ENCODE peak calls at places on chromosomes 11 and 22, in six cellular contexts. L, X, O, A, S and W are unnamed samples.

GRCh38 chr11:95108159-95108611 is 18.5 kb downstream of the ENDOD1 start:
- DNase-seq in A (no peak), X (no peak), S (no peak), O (no peak), L (peak), W (no peak)

GRCh38 chr22:43182118-43182517 is 4.8 kb downstream of the TTLL12 start:
- DNase-seq in X (no peak), A (no peak), L (no peak), S (no peak), O (no peak), W (no peak)

GRCh38 chr22:37095113-37095512 is 14.4 kb downstream of the TMPRSS6 start:
- DNase-seq in A (no peak), S (no peak), L (no peak), O (no peak), X (peak), W (no peak)

GRCh38 chr22:19179472-19180048 is 1.0 kb upstream of the SLC25A1 start:
- DNase-seq in O (peak), L (peak), S (peak), A (peak), X (peak), W (peak)

GRCh38 chr11:63839508-63840355 is 822 bp downstream of the MARK2 start:
- DNase-seq in A (no peak), X (peak), O (peak), S (peak), L (peak), W (no peak)

GRCh38 chr11:75035911-75036536 is 47.3 kb downstream of the NEU3 start:
- DNase-seq in A (no peak), L (no peak), S (no peak), X (no peak), O (peak), W (no peak)

GRCh38 chr22:44437493-44438015 is 60.5 kb downstream of the RTL6 start:
- DNase-seq in L (no peak), O (no peak), A (no peak), S (no peak), X (no peak), W (no peak)

GRCh38 chr11:39732002-39732401 is 1727.5 kb downstream of the LRRC4C start:
- DNase-seq in S (no peak), L (no peak), O (no peak), A (no peak), X (no peak), W (no peak)

GRCh38 chr11:110100476-110101240 is 7.5 kb downstream of the ZC3H12C start:
- DNase-seq in A (no peak), L (no peak), O (no peak), X (no peak), S (no peak), W (no peak)

GRCh38 chr11:12625438-12626071 is 48.7 kb upstream of the TEAD1 start:
- DNase-seq in S (no peak), X (no peak), A (no peak), L (no peak), O (no peak), W (no peak)

GRCh38 chr22:30187726-30188407 is 58.7 kb downstream of the LIF start:
- DNase-seq in O (no peak), X (no peak), S (no peak), L (no peak), A (no peak), W (no peak)

GRCh38 chr11:72781063-72781312 is 12.9 kb downstream of the STARD10 start:
- DNase-seq in L (no peak), S (no peak), A (no peak), X (no peak), O (no peak), W (no peak)

GRCh38 chr11:73612601-73613137 is 14.8 kb upstream of the FAM168A start:
- DNase-seq in A (no peak), L (no peak), O (no peak), X (no peak), S (no peak), W (no peak)

GRCh38 chr11:28871090-28871489 is 762.9 kb downstream of the METTL15 start:
- DNase-seq in A (no peak), X (no peak), O (no peak), S (no peak), L (no peak), W (no peak)

GRCh38 chr11:119493712-119494111 is 70.7 kb upstream of the THY1 start:
- DNase-seq in L (no peak), S (no peak), A (no peak), X (peak), O (no peak), W (no peak)

GRCh38 chr11:130498181-130498580 is 49.7 kb downstream of the ADAMTS15 start:
- DNase-seq in O (no peak), S (no peak), A (no peak), L (no peak), X (no peak), W (no peak)

GRCh38 chr22:33112606-33113005 is 54.4 kb upstream of the SYN3 start:
- DNase-seq in X (no peak), A (no peak), O (no peak), L (no peak), S (no peak), W (no peak)